ENCODE peak calls at places on chromosome 7, in seven cellular contexts. S, M, V, P, K, H and U are unnamed samples.

GRCh38 chr7:149181136-149181790 is 14.1 kb upstream of the ZNF282 start:
- DNase-seq in S (no peak), M (no peak), V (no peak), P (no peak), K (no peak), H (no peak), U (no peak)

GRCh38 chr7:79149831-79150230 is 303.6 kb downstream of the MAGI2 start:
- DNase-seq in S (no peak), M (no peak), V (no peak), P (no peak), K (no peak), H (no peak), U (no peak)

GRCh38 chr7:97145068-97145467 is 27.6 kb downstream of the SDHAF3 start:
- DNase-seq in S (no peak), M (no peak), V (no peak), P (no peak), K (no peak), H (no peak), U (no peak)

GRCh38 chr7:91249506-91250233 is 14.6 kb upstream of the FZD1 start:
- DNase-seq in S (no peak), M (no peak), V (peak), P (no peak), K (no peak), H (no peak), U (no peak)

GRCh38 chr7:75938921-75939320 is 24.0 kb downstream of the POR start:
- DNase-seq in S (no peak), M (no peak), V (no peak), P (no peak), K (no peak), H (no peak), U (no peak)

GRCh38 chr7:133230591-133231194 is 22.2 kb upstream of the EXOC4 start:
- DNase-seq in S (peak), M (peak), V (peak), P (no peak), K (peak), H (peak), U (no peak)

GRCh38 chr7:16564909-16565426 is 38.3 kb downstream of the LRRC72 start:
- DNase-seq in S (no peak), M (peak), V (no peak), P (no peak), K (peak), H (no peak), U (no peak)

GRCh38 chr7:45237788-45238461 is 80.3 kb downstream of the RAMP3 start:
- DNase-seq in S (no peak), M (peak), V (no peak), P (no peak), K (no peak), H (no peak), U (no peak)

GRCh38 chr7:100191775-100192174 is 14.1 kb downstream of the STAG3 start:
- DNase-seq in S (no peak), M (no peak), V (no peak), P (no peak), K (no peak), H (no peak), U (no peak)

GRCh38 chr7:34727464-34727995 is 69.5 kb downstream of the NPSR1 start:
- DNase-seq in S (no peak), M (no peak), V (no peak), P (no peak), K (no peak), H (no peak), U (no peak)

GRCh38 chr7:75694636-75695035 is 44.1 kb downstream of the HIP1 start:
- DNase-seq in S (no peak), M (no peak), V (no peak), P (no peak), K (no peak), H (no peak), U (no peak)

GRCh38 chr7:131722371-131722770 is 165.9 kb upstream of the PODXL start:
- DNase-seq in S (no peak), M (no peak), V (no peak), P (no peak), K (no peak), H (no peak), U (no peak)

GRCh38 chr7:122182081-122182480 is 38.0 kb upstream of the AASS start:
- DNase-seq in S (no peak), M (no peak), V (no peak), P (no peak), K (no peak), H (no peak), U (no peak)

GRCh38 chr7:100835903-100836811 is 8.8 kb upstream of the EPHB4 start:
- DNase-seq in S (peak), M (peak), V (peak), P (peak), K (peak), H (peak), U (peak)

GRCh38 chr7:144812379-144813283 is 23.2 kb downstream of the TPK1 start:
- DNase-seq in S (no peak), M (no peak), V (no peak), P (no peak), K (no peak), H (no peak), U (no peak)

GRCh38 chr7:45036801-45037200 is 36.8 kb downstream of the CCM2 start:
- DNase-seq in S (no peak), M (no peak), V (no peak), P (no peak), K (no peak), H (no peak), U (no peak)

GRCh38 chr7:29764227-29764626 is 42.1 kb upstream of the WIPF3 start:
- DNase-seq in S (no peak), M (peak), V (no peak), P (no peak), K (peak), H (peak), U (no peak)

GRCh38 chr7:22779697-22780096 is 43.0 kb downstream of the TOMM7 start:
- DNase-seq in S (no peak), M (no peak), V (no peak), P (no peak), K (no peak), H (no peak), U (no peak)

GRCh38 chr7:143244321-143244720 is 18.9 kb upstream of the GSTK1 start:
- DNase-seq in S (no peak), M (no peak), V (no peak), P (no peak), K (no peak), H (no peak), U (no peak)

GRCh38 chr7:157837561-157837960 is 500.8 kb downstream of the DNAJB6 start:
- DNase-seq in S (no peak), M (no peak), V (no peak), P (no peak), K (no peak), H (no peak), U (peak)

GRCh38 chr7:142771353-142771723 is 568 bp downstream of the PRSS2 start:
- DNase-seq in S (no peak), M (no peak), V (no peak), P (no peak), K (no peak), H (no peak), U (no peak)

GRCh38 chr7:46099091-46099490 is 178.0 kb upstream of the IGFBP3 start:
- DNase-seq in S (no peak), M (no peak), V (no peak), P (no peak), K (no peak), H (no peak), U (no peak)

GRCh38 chr7:17608114-17608833 is 309.8 kb downstream of the AHR start:
- DNase-seq in S (no peak), M (no peak), V (no peak), P (no peak), K (no peak), H (no peak), U (no peak)

GRCh38 chr7:21370283-21370982 is 57.5 kb upstream of the SP4 start:
- DNase-seq in S (no peak), M (no peak), V (no peak), P (no peak), K (no peak), H (no peak), U (no peak)

GRCh38 chr7:73977626-73978618 is 50.1 kb upstream of the ELN start:
- DNase-seq in S (no peak), M (peak), V (no peak), P (no peak), K (no peak), H (no peak), U (peak)

GRCh38 chr7:41942468-41943097 is 239.7 kb upstream of the INHBA start:
- DNase-seq in S (peak), M (peak), V (no peak), P (no peak), K (no peak), H (no peak), U (peak)

GRCh38 chr7:151755131-151755787 is 121.7 kb downstream of the PRKAG2 start:
- DNase-seq in S (no peak), M (no peak), V (no peak), P (peak), K (no peak), H (no peak), U (no peak)

GRCh38 chr7:87345962-87346371 is 503 bp downstream of the CROT start:
- DNase-seq in S (no peak), M (no peak), V (no peak), P (no peak), K (no peak), H (no peak), U (no peak)

GRCh38 chr7:98238976-98239375 is 13.1 kb downstream of the TECPR1 start:
- DNase-seq in S (no peak), M (no peak), V (no peak), P (no peak), K (no peak), H (no peak), U (no peak)

GRCh38 chr7:128794020-128794419 is 2.3 kb downstream of the CCDC136 start:
- DNase-seq in S (no peak), M (no peak), V (no peak), P (no peak), K (no peak), H (no peak), U (no peak)
- TF ChIP-seq CTCF in S (no peak), M (no peak), V (no peak), P (peak), K (no peak), H (no peak), U (no peak)

GRCh38 chr7:40147371-40148246 is 12.8 kb downstream of the SUGCT start:
- DNase-seq in S (no peak), M (peak), V (no peak), P (no peak), K (peak), H (no peak), U (no peak)
- TF ChIP-seq CTCF in S (no peak), M (no peak), V (no peak), P (no peak), K (no peak), H (no peak), U (no peak)

GRCh38 chr7:140308060-140308459 is 90.3 kb downstream of the SLC37A3 start:
- DNase-seq in S (no peak), M (no peak), V (no peak), P (no peak), K (no peak), H (no peak), U (peak)

GRCh38 chr7:140300263-140301131 is 97.8 kb downstream of the SLC37A3 start:
- DNase-seq in S (no peak), M (no peak), V (no peak), P (no peak), K (no peak), H (no peak), U (no peak)

GRCh38 chr7:140304071-140304799 is 94.1 kb downstream of the SLC37A3 start:
- DNase-seq in S (no peak), M (no peak), V (no peak), P (no peak), K (no peak), H (no peak), U (peak)
- TF ChIP-seq CTCF in S (peak), M (no peak), V (no peak), P (peak), K (no peak), H (no peak), U (peak)

GRCh38 chr7:117381357-117381756 is 45.9 kb downstream of the ASZ1 start:
- DNase-seq in S (no peak), M (no peak), V (no peak), P (no peak), K (no peak), H (no peak), U (no peak)
- TF ChIP-seq CTCF in S (no peak), M (no peak), V (no peak), P (no peak), K (no peak), H (no peak), U (no peak)

GRCh38 chr7:126450269-126450671 is 802.5 kb downstream of the GRM8 start:
- DNase-seq in S (no peak), M (no peak), V (no peak), P (no peak), K (no peak), H (no peak), U (no peak)
- TF ChIP-seq CTCF in S (no peak), M (no peak), V (no peak), P (no peak), K (no peak), H (no peak), U (no peak)

GRCh38 chr7:1290262-1291039 is 57.8 kb downstream of the UNCX start:
- DNase-seq in S (no peak), M (peak), V (peak), P (no peak), K (no peak), H (no peak), U (no peak)
- TF ChIP-seq CTCF in S (no peak), M (no peak), V (no peak), P (no peak), K (no peak), H (no peak), U (no peak)

DNA sequence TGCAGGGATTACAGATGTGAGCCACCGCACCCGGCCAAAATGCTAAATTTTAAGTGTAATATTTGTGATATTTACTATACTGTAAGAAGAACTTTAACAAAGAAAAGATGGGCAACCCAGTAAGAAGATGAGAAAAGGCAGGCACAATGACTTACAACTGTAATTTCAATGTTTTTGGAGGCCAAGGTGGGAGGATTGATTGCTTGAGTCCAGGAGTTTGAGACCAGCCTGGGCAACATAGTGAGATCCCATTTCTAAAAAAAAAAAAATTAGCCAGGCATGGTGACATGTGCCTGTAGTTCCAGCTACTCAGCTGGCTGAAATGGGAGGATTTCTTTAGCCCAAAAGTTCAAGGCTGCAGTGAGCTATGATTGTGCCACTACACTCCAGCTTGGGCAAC is 11.7 kb upstream of the GATAD1 start:
- DNase-seq in S (no peak), M (no peak), V (no peak), P (no peak), K (no peak), H (no peak), U (no peak)
- TF ChIP-seq CTCF in S (no peak), M (no peak), V (no peak), P (no peak), K (no peak), H (no peak), U (no peak)